ENCODE peak calls at places on chromosomes 6 and 20, in four cellular contexts. A, D, W and X are unnamed samples.

GRCh38 chr6:119035459-119035858 is 43.0 kb downstream of the FAM184A start:
- DNase-seq in A (no peak), D (no peak), W (peak; percentile 38), X (no peak)

GRCh38 chr6:79710127-79710526 is 79.0 kb downstream of the SH3BGRL2 start:
- DNase-seq in A (no peak), D (no peak), W (no peak), X (no peak)

GRCh38 chr20:36541227-36542018 is at the start of gene MYL9:
- DNase-seq in A (no peak), D (peak; percentile 95), W (peak; percentile 97), X (no peak)

GRCh38 chr6:148166339-148166949 is 176.2 kb upstream of the SASH1 start:
- DNase-seq in A (peak; percentile 60), D (no peak), W (peak; percentile 44), X (no peak)

GRCh38 chr6:111737065-111737521 is 131.4 kb upstream of the TRAF3IP2 start:
- DNase-seq in A (no peak), D (no peak), W (no peak), X (no peak)

GRCh38 chr6:125474061-125474460 is 172.3 kb upstream of the HDDC2 start:
- DNase-seq in A (no peak), D (no peak), W (no peak), X (no peak)

GRCh38 chr6:14544689-14545088 is 427.1 kb downstream of the CD83 start:
- DNase-seq in A (no peak), D (no peak), W (no peak), X (no peak)

GRCh38 chr6:35485402-35485877 is 11.4 kb downstream of the TEAD3 start:
- DNase-seq in A (no peak), D (peak; percentile 79), W (peak; percentile 70), X (no peak)

GRCh38 chr6:164296411-164296810 is 881.9 kb downstream of the QKI start:
- DNase-seq in A (no peak), D (no peak), W (no peak), X (no peak)

GRCh38 chr6:118921084-118921483 is 13.9 kb downstream of the MCM9 start:
- DNase-seq in A (no peak), D (no peak), W (no peak), X (no peak)

GRCh38 chr6:161254754-161255253 is 19.1 kb downstream of the AGPAT4 start:
- DNase-seq in A (no peak), D (no peak), W (no peak), X (no peak)

GRCh38 chr6:111880181-111880944 is 7.1 kb upstream of the FYN start:
- DNase-seq in A (no peak), D (no peak), W (no peak), X (no peak)

GRCh38 chr6:42123379-42124103 is 18.9 kb downstream of the C6orf132 start:
- DNase-seq in A (no peak), D (no peak), W (no peak), X (no peak)

GRCh38 chr6:131096786-131097185 is 33.7 kb upstream of the EPB41L2 start:
- DNase-seq in A (no peak), D (no peak), W (no peak), X (no peak)

GRCh38 chr6:43181942-43182860 is at the start of gene CUL9:
- DNase-seq in A (no peak), D (peak; percentile 95), W (peak; percentile 83), X (peak; percentile 22)

GRCh38 chr20:64037498-64038213 is 1.7 kb downstream of the C20orf204 start:
- DNase-seq in A (no peak), D (no peak), W (no peak), X (no peak)

GRCh38 chr20:50427740-50428462 is 82.3 kb upstream of the PTPN1 start:
- DNase-seq in A (no peak), D (no peak), W (no peak), X (no peak)

GRCh38 chr6:5214570-5215052 is 46.1 kb downstream of the LYRM4 start:
- DNase-seq in A (no peak), D (no peak), W (peak; percentile 68), X (no peak)

GRCh38 chr6:17988422-17988944 is 1.0 kb upstream of the KIF13A start:
- DNase-seq in A (no peak), D (no peak), W (no peak), X (no peak)

GRCh38 chr20:52219441-52219840 is 27.9 kb upstream of the ZFP64 start:
- DNase-seq in A (no peak), D (no peak), W (no peak), X (no peak)

GRCh38 chr6:157757430-157758403 is 65.3 kb upstream of the SNX9 start:
- DNase-seq in A (no peak), D (no peak), W (no peak), X (no peak)

GRCh38 chr20:21102691-21103311 is 3.4 kb downstream of the LINC00237 start:
- DNase-seq in A (no peak), D (peak; percentile 78), W (peak; percentile 41), X (no peak)

DNA sequence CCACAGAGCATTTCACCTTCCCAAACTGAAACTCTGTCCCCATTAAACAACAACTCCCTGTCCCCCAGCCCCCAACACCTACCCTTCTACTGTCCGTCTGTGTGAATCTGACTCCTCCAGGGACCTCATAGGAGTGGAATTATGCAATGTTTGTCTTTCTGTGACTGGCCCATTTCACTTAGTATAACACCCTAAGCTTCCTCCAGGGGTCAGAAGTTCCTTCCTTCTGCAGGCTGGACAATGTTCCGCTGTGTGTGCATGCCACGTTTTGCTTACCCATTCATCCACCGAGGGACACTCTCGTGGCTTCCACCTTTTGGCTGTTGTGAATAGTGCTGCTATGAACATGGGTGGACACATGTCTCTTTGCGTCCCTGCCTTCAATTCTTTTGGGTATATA is 37.6 kb upstream of the MPC1 start:
- DNase-seq in A (no peak), D (no peak), W (peak; percentile 69), X (no peak)
- TF ChIP-seq CTCF in A (peak; percentile 16), D (peak; percentile 20), W (peak; percentile 29), X (peak; percentile 23)

GRCh38 chr6:912871-913663 is 220.1 kb upstream of the EXOC2 start:
- DNase-seq in A (no peak), D (no peak), W (peak; percentile 79), X (no peak)
- TF ChIP-seq CTCF in A (peak; percentile 38), D (peak; percentile 44), W (peak; percentile 91), X (peak; percentile 84)

DNA sequence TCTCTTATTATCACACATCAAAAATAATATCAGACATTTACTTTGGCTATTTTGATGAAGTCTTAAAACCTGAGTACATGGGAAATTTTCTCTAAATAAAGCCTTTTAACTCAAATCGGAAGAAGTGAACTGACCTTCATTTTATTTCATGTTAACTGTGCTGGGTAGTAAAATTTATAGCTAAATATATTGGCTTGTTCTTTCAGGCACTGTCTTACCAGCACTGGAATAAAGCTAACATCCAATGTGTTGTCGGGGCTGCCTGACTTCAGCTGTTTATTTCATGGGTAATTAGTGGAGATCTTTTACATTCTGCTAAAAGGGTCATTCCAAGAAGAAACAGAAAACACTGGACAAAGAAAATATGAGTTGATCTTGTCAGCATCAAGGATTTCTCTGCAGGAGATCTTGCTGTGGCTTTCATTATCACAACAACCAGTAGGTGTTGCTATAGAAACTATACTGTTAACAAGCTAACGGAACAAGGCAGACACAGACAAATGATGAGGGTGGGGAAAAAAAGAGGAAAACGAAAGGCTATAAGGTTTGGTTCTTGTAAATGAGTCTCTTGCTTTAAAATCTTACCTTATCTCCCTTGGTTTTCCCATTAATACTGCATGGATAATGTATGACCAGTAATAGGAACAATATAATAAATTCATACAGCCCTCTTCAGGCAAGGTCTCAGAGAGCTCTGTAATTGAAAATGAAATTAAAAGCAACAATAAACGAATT is 206.9 kb downstream of the SIM1 start:
- DNase-seq in A (peak; percentile 66), D (no peak), W (peak; percentile 12), X (no peak)
- TF ChIP-seq CTCF in A (no peak), D (no peak), W (peak; percentile 20), X (peak; percentile 32)

GRCh38 chr20:5796369-5797040 is 46.3 kb downstream of the SHLD1 start:
- DNase-seq in A (no peak), D (no peak), W (no peak), X (no peak)
- TF ChIP-seq CTCF in A (no peak), D (no peak), W (no peak), X (no peak)